ENCODE peak calls at places on chromosomes 16 and 17, in seven cellular contexts. One of them, this sample, is unnamed.

GRCh38 chr17:6398955-6399354 is 36.0 kb downstream of the AIPL1 start:
- DNase-seq in endothelial cell: no peak
- DNase-seq in stimulated activated CD4-positive, alpha-beta T cell treated with anti-CD3 and anti-CD28 coated beads, Interleukin-2, amount 100 ng/mL, for 24 hours: no peak
- DNase-seq in kidney tubule cell: no peak
- DNase-seq in HEK293T: no peak
- DNase-seq in skeletal muscle cell: no peak
- DNase-seq in NCI-H1092 treated with DMSO at 0.1 percent for 48 hours: no peak
- DNase-seq in this sample: no peak

GRCh38 chr16:47713225-47713595 is 252.1 kb downstream of the PHKB start:
- DNase-seq in endothelial cell: no peak
- DNase-seq in stimulated activated CD4-positive, alpha-beta T cell treated with anti-CD3 and anti-CD28 coated beads, Interleukin-2, amount 100 ng/mL, for 24 hours: peak; percentile 2
- DNase-seq in kidney tubule cell: peak; percentile 51
- DNase-seq in HEK293T: no peak
- DNase-seq in skeletal muscle cell: peak; percentile 70
- DNase-seq in NCI-H1092 treated with DMSO at 0.1 percent for 48 hours: no peak
- DNase-seq in this sample: no peak

GRCh38 chr17:38405654-38406053 is 22.6 kb upstream of the ARHGAP23 start:
- DNase-seq in endothelial cell: no peak
- DNase-seq in stimulated activated CD4-positive, alpha-beta T cell treated with anti-CD3 and anti-CD28 coated beads, Interleukin-2, amount 100 ng/mL, for 24 hours: no peak
- DNase-seq in kidney tubule cell: no peak
- DNase-seq in HEK293T: no peak
- DNase-seq in skeletal muscle cell: no peak
- DNase-seq in NCI-H1092 treated with DMSO at 0.1 percent for 48 hours: no peak
- DNase-seq in this sample: no peak

GRCh38 chr17:29430275-29430674 is 40.1 kb downstream of the TAOK1 start:
- DNase-seq in endothelial cell: no peak
- DNase-seq in stimulated activated CD4-positive, alpha-beta T cell treated with anti-CD3 and anti-CD28 coated beads, Interleukin-2, amount 100 ng/mL, for 24 hours: no peak
- DNase-seq in kidney tubule cell: no peak
- DNase-seq in HEK293T: no peak
- DNase-seq in skeletal muscle cell: no peak
- DNase-seq in NCI-H1092 treated with DMSO at 0.1 percent for 48 hours: no peak
- DNase-seq in this sample: no peak

GRCh38 chr16:15572329-15573001 is 70.5 kb downstream of the MARF1 start:
- DNase-seq in endothelial cell: no peak
- DNase-seq in stimulated activated CD4-positive, alpha-beta T cell treated with anti-CD3 and anti-CD28 coated beads, Interleukin-2, amount 100 ng/mL, for 24 hours: peak; percentile 21
- DNase-seq in kidney tubule cell: no peak
- DNase-seq in HEK293T: no peak
- DNase-seq in skeletal muscle cell: peak; percentile 86
- DNase-seq in NCI-H1092 treated with DMSO at 0.1 percent for 48 hours: no peak
- DNase-seq in this sample: no peak

GRCh38 chr17:60147553-60148241 is 2.1 kb upstream of the CA4 start:
- DNase-seq in endothelial cell: no peak
- DNase-seq in stimulated activated CD4-positive, alpha-beta T cell treated with anti-CD3 and anti-CD28 coated beads, Interleukin-2, amount 100 ng/mL, for 24 hours: no peak
- DNase-seq in kidney tubule cell: no peak
- DNase-seq in HEK293T: no peak
- DNase-seq in skeletal muscle cell: no peak
- DNase-seq in NCI-H1092 treated with DMSO at 0.1 percent for 48 hours: no peak
- DNase-seq in this sample: no peak

GRCh38 chr17:45222273-45222993 is 748 bp downstream of the FMNL1 start:
- DNase-seq in endothelial cell: no peak
- DNase-seq in stimulated activated CD4-positive, alpha-beta T cell treated with anti-CD3 and anti-CD28 coated beads, Interleukin-2, amount 100 ng/mL, for 24 hours: peak; percentile 79
- DNase-seq in kidney tubule cell: no peak
- DNase-seq in HEK293T: no peak
- DNase-seq in skeletal muscle cell: no peak
- DNase-seq in NCI-H1092 treated with DMSO at 0.1 percent for 48 hours: no peak
- DNase-seq in this sample: peak; percentile 90

GRCh38 chr16:87192418-87193073 is 124.6 kb downstream of the C16orf95 start:
- DNase-seq in endothelial cell: no peak
- DNase-seq in stimulated activated CD4-positive, alpha-beta T cell treated with anti-CD3 and anti-CD28 coated beads, Interleukin-2, amount 100 ng/mL, for 24 hours: no peak
- DNase-seq in kidney tubule cell: no peak
- DNase-seq in HEK293T: no peak
- DNase-seq in skeletal muscle cell: no peak
- DNase-seq in NCI-H1092 treated with DMSO at 0.1 percent for 48 hours: no peak
- DNase-seq in this sample: no peak

GRCh38 chr17:76929148-76929547 is 60.9 kb downstream of the MGAT5B start:
- DNase-seq in endothelial cell: no peak
- DNase-seq in stimulated activated CD4-positive, alpha-beta T cell treated with anti-CD3 and anti-CD28 coated beads, Interleukin-2, amount 100 ng/mL, for 24 hours: no peak
- DNase-seq in kidney tubule cell: no peak
- DNase-seq in HEK293T: no peak
- DNase-seq in skeletal muscle cell: no peak
- DNase-seq in NCI-H1092 treated with DMSO at 0.1 percent for 48 hours: no peak
- DNase-seq in this sample: no peak

GRCh38 chr17:1298616-1299015 is 19.2 kb downstream of the TRARG1 start:
- DNase-seq in endothelial cell: peak; percentile 28
- DNase-seq in stimulated activated CD4-positive, alpha-beta T cell treated with anti-CD3 and anti-CD28 coated beads, Interleukin-2, amount 100 ng/mL, for 24 hours: peak; percentile 56
- DNase-seq in kidney tubule cell: peak; percentile 27
- DNase-seq in HEK293T: no peak
- DNase-seq in skeletal muscle cell: no peak
- DNase-seq in NCI-H1092 treated with DMSO at 0.1 percent for 48 hours: no peak
- DNase-seq in this sample: peak; percentile 92

GRCh38 chr17:8408371-8408770 is 10.7 kb upstream of the RNF222 start:
- DNase-seq in endothelial cell: no peak
- DNase-seq in stimulated activated CD4-positive, alpha-beta T cell treated with anti-CD3 and anti-CD28 coated beads, Interleukin-2, amount 100 ng/mL, for 24 hours: no peak
- DNase-seq in kidney tubule cell: peak; percentile 91
- DNase-seq in HEK293T: no peak
- DNase-seq in skeletal muscle cell: no peak
- DNase-seq in NCI-H1092 treated with DMSO at 0.1 percent for 48 hours: no peak
- DNase-seq in this sample: peak; percentile 81

GRCh38 chr16:88403794-88404581 is 21.2 kb downstream of the ZNF469 start:
- DNase-seq in endothelial cell: no peak
- DNase-seq in stimulated activated CD4-positive, alpha-beta T cell treated with anti-CD3 and anti-CD28 coated beads, Interleukin-2, amount 100 ng/mL, for 24 hours: no peak
- DNase-seq in kidney tubule cell: peak; percentile 73
- DNase-seq in HEK293T: no peak
- DNase-seq in skeletal muscle cell: no peak
- DNase-seq in NCI-H1092 treated with DMSO at 0.1 percent for 48 hours: no peak
- DNase-seq in this sample: no peak

GRCh38 chr17:20189979-20190378 is 180.8 kb downstream of the SPECC1 start:
- DNase-seq in endothelial cell: no peak
- DNase-seq in stimulated activated CD4-positive, alpha-beta T cell treated with anti-CD3 and anti-CD28 coated beads, Interleukin-2, amount 100 ng/mL, for 24 hours: no peak
- DNase-seq in kidney tubule cell: no peak
- DNase-seq in HEK293T: no peak
- DNase-seq in skeletal muscle cell: no peak
- DNase-seq in NCI-H1092 treated with DMSO at 0.1 percent for 48 hours: no peak
- DNase-seq in this sample: no peak

GRCh38 chr17:46815474-46816353 is 2.8 kb downstream of the WNT3 start:
- DNase-seq in endothelial cell: no peak
- DNase-seq in stimulated activated CD4-positive, alpha-beta T cell treated with anti-CD3 and anti-CD28 coated beads, Interleukin-2, amount 100 ng/mL, for 24 hours: no peak
- DNase-seq in kidney tubule cell: no peak
- DNase-seq in HEK293T: no peak
- DNase-seq in skeletal muscle cell: no peak
- DNase-seq in NCI-H1092 treated with DMSO at 0.1 percent for 48 hours: no peak
- DNase-seq in this sample: peak; percentile 63